ENCODE peak calls at places on chromosome 11, in nine cellular contexts. One of them, this sample, is unnamed.
A peak's percentile ranks its signal among the peaks of the same experiment; 100 is the strongest.

GRCh38 chr11:77190331-77191075 is 62.5 kb downstream of the MYO7A start:
- DNase-seq in A549: peak; percentile 21
- DNase-seq in aorta: no peak
- DNase-seq in thoracic aorta: no peak
- DNase-seq in lower leg skin: no peak
- DNase-seq in AG04449: no peak
- DNase-seq in fibroblast of pulmonary artery: no peak
- DNase-seq in psoas muscle: no peak
- DNase-seq in kidney: peak; percentile 65
- DNase-seq in this sample: no peak

GRCh38 chr11:133228406-133229330 is 303.6 kb downstream of the OPCML start:
- DNase-seq in A549: no peak
- DNase-seq in aorta: no peak
- DNase-seq in thoracic aorta: no peak
- DNase-seq in lower leg skin: no peak
- DNase-seq in AG04449: no peak
- DNase-seq in fibroblast of pulmonary artery: no peak
- DNase-seq in psoas muscle: no peak
- DNase-seq in kidney: peak; percentile 66
- DNase-seq in this sample: no peak

GRCh38 chr11:2539761-2540520 is 95.1 kb downstream of the KCNQ1 start:
- DNase-seq in A549: no peak
- DNase-seq in aorta: peak; percentile 73
- DNase-seq in thoracic aorta: no peak
- DNase-seq in lower leg skin: no peak
- DNase-seq in AG04449: no peak
- DNase-seq in fibroblast of pulmonary artery: no peak
- DNase-seq in psoas muscle: peak; percentile 44
- DNase-seq in kidney: peak; percentile 59
- DNase-seq in this sample: no peak

GRCh38 chr11:44305149-44305642 is 4.7 kb downstream of the ALX4 start:
- DNase-seq in A549: no peak
- DNase-seq in aorta: no peak
- DNase-seq in thoracic aorta: no peak
- DNase-seq in lower leg skin: no peak
- DNase-seq in AG04449: no peak
- DNase-seq in fibroblast of pulmonary artery: no peak
- DNase-seq in psoas muscle: no peak
- DNase-seq in kidney: no peak
- DNase-seq in this sample: no peak

GRCh38 chr11:85843929-85844328 is 11.3 kb upstream of the CCDC83 start:
- DNase-seq in A549: no peak
- DNase-seq in aorta: no peak
- DNase-seq in thoracic aorta: no peak
- DNase-seq in lower leg skin: no peak
- DNase-seq in AG04449: no peak
- DNase-seq in fibroblast of pulmonary artery: no peak
- DNase-seq in psoas muscle: no peak
- DNase-seq in kidney: no peak
- DNase-seq in this sample: no peak

GRCh38 chr11:8650401-8650990 is 32.0 kb downstream of the TRIM66 start:
- DNase-seq in A549: no peak
- DNase-seq in aorta: no peak
- DNase-seq in thoracic aorta: no peak
- DNase-seq in lower leg skin: no peak
- DNase-seq in AG04449: no peak
- DNase-seq in fibroblast of pulmonary artery: peak; percentile 52
- DNase-seq in psoas muscle: no peak
- DNase-seq in kidney: no peak
- DNase-seq in this sample: no peak

GRCh38 chr11:17542249-17542648 is 2.0 kb downstream of the USH1C start:
- DNase-seq in A549: peak; percentile 26
- DNase-seq in aorta: peak; percentile 57
- DNase-seq in thoracic aorta: no peak
- DNase-seq in lower leg skin: no peak
- DNase-seq in AG04449: no peak
- DNase-seq in fibroblast of pulmonary artery: no peak
- DNase-seq in psoas muscle: no peak
- DNase-seq in kidney: no peak
- DNase-seq in this sample: no peak

GRCh38 chr11:11468919-11469318 is 115.9 kb upstream of the CSNK2A3 start:
- DNase-seq in A549: no peak
- DNase-seq in aorta: no peak
- DNase-seq in thoracic aorta: no peak
- DNase-seq in lower leg skin: no peak
- DNase-seq in AG04449: no peak
- DNase-seq in fibroblast of pulmonary artery: no peak
- DNase-seq in psoas muscle: no peak
- DNase-seq in kidney: no peak
- DNase-seq in this sample: no peak

GRCh38 chr11:99020324-99021225 is at the start of gene CNTN5:
- DNase-seq in A549: peak; percentile 15
- DNase-seq in aorta: peak; percentile 83
- DNase-seq in thoracic aorta: no peak
- DNase-seq in lower leg skin: peak; percentile 84
- DNase-seq in AG04449: no peak
- DNase-seq in fibroblast of pulmonary artery: peak; percentile 49
- DNase-seq in psoas muscle: peak; percentile 51
- DNase-seq in kidney: peak; percentile 79
- DNase-seq in this sample: peak; percentile 7

GRCh38 chr11:11620966-11621880 is 582 bp downstream of the GALNT18 start:
- DNase-seq in A549: peak; percentile 32
- DNase-seq in aorta: peak; percentile 84
- DNase-seq in thoracic aorta: no peak
- DNase-seq in lower leg skin: no peak
- DNase-seq in AG04449: no peak
- DNase-seq in fibroblast of pulmonary artery: no peak
- DNase-seq in psoas muscle: peak; percentile 69
- DNase-seq in kidney: peak; percentile 80
- DNase-seq in this sample: no peak

GRCh38 chr11:28566643-28567042 is 458.5 kb downstream of the METTL15 start:
- DNase-seq in A549: peak; percentile 97
- DNase-seq in aorta: peak; percentile 93
- DNase-seq in thoracic aorta: peak; percentile 60
- DNase-seq in lower leg skin: peak; percentile 84
- DNase-seq in AG04449: peak; percentile 92
- DNase-seq in fibroblast of pulmonary artery: peak; percentile 97
- DNase-seq in psoas muscle: peak; percentile 77
- DNase-seq in kidney: peak; percentile 89
- DNase-seq in this sample: peak; percentile 47

GRCh38 chr11:114297806-114298700 is 1.9 kb downstream of the NNMT start:
- DNase-seq in A549: no peak
- DNase-seq in aorta: no peak
- DNase-seq in thoracic aorta: no peak
- DNase-seq in lower leg skin: no peak
- DNase-seq in AG04449: no peak
- DNase-seq in fibroblast of pulmonary artery: peak; percentile 70
- DNase-seq in psoas muscle: no peak
- DNase-seq in kidney: no peak
- DNase-seq in this sample: no peak

GRCh38 chr11:45844822-45845573 is 2.3 kb upstream of the CRY2 start:
- DNase-seq in A549: no peak
- DNase-seq in aorta: no peak
- DNase-seq in thoracic aorta: no peak
- DNase-seq in lower leg skin: no peak
- DNase-seq in AG04449: no peak
- DNase-seq in fibroblast of pulmonary artery: no peak
- DNase-seq in psoas muscle: no peak
- DNase-seq in kidney: no peak
- DNase-seq in this sample: no peak

GRCh38 chr11:45846974-45847907 is at the start of gene CRY2:
- DNase-seq in A549: peak; percentile 97
- DNase-seq in aorta: peak; percentile 100
- DNase-seq in thoracic aorta: peak; percentile 96
- DNase-seq in lower leg skin: peak; percentile 100
- DNase-seq in AG04449: peak; percentile 93
- DNase-seq in fibroblast of pulmonary artery: peak; percentile 99
- DNase-seq in psoas muscle: peak; percentile 100
- DNase-seq in kidney: peak; percentile 100
- DNase-seq in this sample: peak; percentile 65

GRCh38 chr11:45848654-45849081 is 1.4 kb downstream of the CRY2 start:
- DNase-seq in A549: no peak
- DNase-seq in aorta: no peak
- DNase-seq in thoracic aorta: no peak
- DNase-seq in lower leg skin: peak; percentile 58
- DNase-seq in AG04449: no peak
- DNase-seq in fibroblast of pulmonary artery: no peak
- DNase-seq in psoas muscle: no peak
- DNase-seq in kidney: no peak
- DNase-seq in this sample: no peak

GRCh38 chr11:45847908-45848316 is 637 bp downstream of the CRY2 start:
- DNase-seq in A549: peak; percentile 42
- DNase-seq in aorta: peak; percentile 81
- DNase-seq in thoracic aorta: no peak
- DNase-seq in lower leg skin: peak; percentile 87
- DNase-seq in AG04449: no peak
- DNase-seq in fibroblast of pulmonary artery: peak; percentile 64
- DNase-seq in psoas muscle: peak; percentile 66
- DNase-seq in kidney: peak; percentile 78
- DNase-seq in this sample: no peak

DNA sequence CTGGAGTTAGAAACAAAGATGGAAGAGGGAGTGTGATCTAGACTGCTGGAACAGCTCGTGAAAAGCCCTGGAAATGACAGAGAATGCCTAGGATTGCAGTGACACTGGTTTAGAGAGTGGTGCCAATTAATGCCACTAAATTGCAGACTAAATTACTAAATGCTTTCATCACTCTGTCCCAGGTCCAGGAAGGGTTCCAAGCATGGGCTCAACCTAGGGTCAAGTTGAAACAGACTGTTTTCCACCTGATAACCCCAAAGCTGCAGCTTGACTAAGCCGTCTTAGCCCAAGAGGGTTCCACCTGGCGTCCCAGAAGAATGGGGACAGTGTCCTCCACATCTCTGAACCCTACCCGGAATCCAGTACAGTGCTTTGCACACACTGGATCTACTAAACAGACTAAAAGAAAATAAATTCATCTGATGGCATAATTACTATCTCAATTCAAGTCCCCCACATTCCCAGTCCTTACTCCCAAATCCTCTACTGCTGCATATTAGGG is 1.1 kb upstream of the CRY2 start:
- DNase-seq in A549: no peak
- DNase-seq in aorta: no peak
- DNase-seq in thoracic aorta: no peak
- DNase-seq in lower leg skin: peak; percentile 74
- DNase-seq in AG04449: no peak
- DNase-seq in fibroblast of pulmonary artery: no peak
- DNase-seq in psoas muscle: no peak
- DNase-seq in kidney: no peak
- DNase-seq in this sample: no peak
- H3K4me3 ChIP-seq in A549: no peak overlapping the region
- H3K4me3 ChIP-seq in aorta: no peak overlapping the region
- H3K4me3 ChIP-seq in thoracic aorta: peak overlapping the region; percentile 96
- H3K4me3 ChIP-seq in lower leg skin: no peak overlapping the region
- H3K4me3 ChIP-seq in AG04449: no peak overlapping the region
- H3K4me3 ChIP-seq in fibroblast of pulmonary artery: no peak overlapping the region
- H3K4me3 ChIP-seq in psoas muscle: peak overlapping the region; percentile 97
- H3K4me3 ChIP-seq in kidney: no peak overlapping the region
- H3K4me3 ChIP-seq in this sample: no peak overlapping the region

DNA sequence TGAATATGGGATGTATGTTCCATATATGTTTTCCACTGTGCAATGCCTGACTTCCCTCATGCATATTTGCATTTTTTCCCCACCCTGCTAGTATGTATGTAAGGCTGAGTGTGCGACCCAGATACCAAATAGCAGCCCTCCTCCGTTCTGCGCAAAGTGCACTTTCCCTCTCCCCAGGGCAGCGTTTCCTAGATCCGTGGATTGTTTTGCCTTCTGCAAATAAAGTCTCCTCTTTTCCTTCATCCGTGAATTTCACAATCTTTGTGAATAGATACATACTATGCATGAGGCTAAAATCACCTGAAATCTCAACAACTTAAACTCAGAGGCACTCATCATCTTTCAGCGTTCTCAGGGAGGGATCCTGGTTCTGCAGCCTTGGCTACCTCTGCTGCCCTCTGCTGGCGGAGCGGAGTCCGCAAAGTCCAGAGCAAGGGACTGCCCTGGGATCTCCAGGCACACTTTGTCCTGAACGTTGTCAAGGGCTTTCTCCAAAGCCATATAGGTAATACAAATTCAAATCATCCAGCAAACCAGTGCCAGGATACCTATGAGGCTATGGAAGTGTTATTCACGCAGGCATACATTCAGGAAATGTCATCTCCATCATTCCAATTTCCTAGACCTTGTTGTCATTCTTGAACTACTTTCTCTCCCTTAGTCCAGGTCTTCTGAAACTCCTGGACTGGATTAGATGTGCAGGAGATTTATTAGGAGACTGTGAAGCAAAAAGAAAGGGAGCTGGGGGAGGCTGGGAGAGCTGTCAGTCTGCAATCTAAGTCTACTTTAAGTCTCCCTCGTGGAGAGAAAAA is 53.1 kb downstream of the CNTF start:
- DNase-seq in A549: peak; percentile 60
- DNase-seq in aorta: peak; percentile 93
- DNase-seq in thoracic aorta: peak; percentile 5
- DNase-seq in lower leg skin: peak; percentile 95
- DNase-seq in AG04449: no peak
- DNase-seq in fibroblast of pulmonary artery: peak; percentile 73
- DNase-seq in psoas muscle: peak; percentile 87
- DNase-seq in kidney: peak; percentile 85
- DNase-seq in this sample: no peak
- H3K4me3 ChIP-seq in A549: no peak overlapping the region
- H3K4me3 ChIP-seq in aorta: no peak overlapping the region
- H3K4me3 ChIP-seq in thoracic aorta: no peak overlapping the region
- H3K4me3 ChIP-seq in lower leg skin: no peak overlapping the region
- H3K4me3 ChIP-seq in AG04449: no peak overlapping the region
- H3K4me3 ChIP-seq in fibroblast of pulmonary artery: no peak overlapping the region
- H3K4me3 ChIP-seq in psoas muscle: no peak overlapping the region
- H3K4me3 ChIP-seq in kidney: peak overlapping the region; percentile 12
- H3K4me3 ChIP-seq in this sample: no peak overlapping the region

GRCh38 chr11:313787-314547 is at the start of gene IFITM1:
- DNase-seq in A549: no peak
- DNase-seq in aorta: no peak
- DNase-seq in thoracic aorta: no peak
- DNase-seq in lower leg skin: no peak
- DNase-seq in AG04449: peak; percentile 31
- DNase-seq in fibroblast of pulmonary artery: peak; percentile 88
- DNase-seq in psoas muscle: peak; percentile 52
- DNase-seq in kidney: peak; percentile 72
- DNase-seq in this sample: no peak
- H3K4me3 ChIP-seq in A549: no peak within 1 kb of the TSS
- H3K4me3 ChIP-seq in aorta: no peak within 1 kb of the TSS
- H3K4me3 ChIP-seq in thoracic aorta: peak within 1 kb of the TSS; percentile 57
- H3K4me3 ChIP-seq in lower leg skin: peak within 1 kb of the TSS; percentile 31
- H3K4me3 ChIP-seq in AG04449: peak within 1 kb of the TSS; percentile 64
- H3K4me3 ChIP-seq in fibroblast of pulmonary artery: peak within 1 kb of the TSS; percentile 81
- H3K4me3 ChIP-seq in psoas muscle: peak within 1 kb of the TSS; percentile 67
- H3K4me3 ChIP-seq in kidney: peak within 1 kb of the TSS; percentile 73
- H3K4me3 ChIP-seq in this sample: peak within 1 kb of the TSS; percentile 56

DNA sequence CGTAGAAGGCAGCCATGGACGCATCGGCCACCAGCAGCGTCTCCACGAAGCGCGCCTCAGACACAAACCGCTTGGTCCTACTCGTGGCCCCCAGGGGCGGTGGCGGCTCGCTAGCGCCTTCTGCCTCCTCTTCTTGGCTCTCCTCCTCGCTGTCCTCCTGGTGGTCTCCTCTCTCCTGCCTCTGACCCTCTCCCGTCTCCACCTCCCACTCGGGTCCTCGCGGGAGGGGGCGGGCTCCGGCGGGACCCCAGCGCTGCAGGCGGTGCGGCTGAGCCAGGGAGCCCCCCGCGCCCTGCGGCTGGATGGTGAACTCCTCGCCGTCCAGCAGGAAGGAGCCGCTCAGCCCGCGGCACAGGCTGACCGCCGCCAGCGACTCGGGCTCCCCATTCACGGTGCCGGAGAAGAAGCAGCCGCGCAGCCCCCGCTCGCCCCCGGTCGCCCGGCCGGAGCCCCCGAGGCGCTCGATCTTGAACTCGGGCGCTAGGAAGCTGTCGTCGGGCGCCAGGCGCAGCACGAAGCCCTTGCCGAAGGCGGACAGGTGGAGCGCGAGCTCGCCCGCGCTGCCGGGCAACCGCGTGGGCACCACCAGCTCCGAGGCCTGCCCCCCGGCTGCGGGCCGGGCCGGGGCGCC is 713 bp downstream of the ADAMTS8 start:
- DNase-seq in A549: no peak
- DNase-seq in aorta: peak; percentile 86
- DNase-seq in thoracic aorta: no peak
- DNase-seq in lower leg skin: no peak
- DNase-seq in AG04449: no peak
- DNase-seq in fibroblast of pulmonary artery: no peak
- DNase-seq in psoas muscle: peak; percentile 51
- DNase-seq in kidney: no peak
- DNase-seq in this sample: no peak
- H3K4me3 ChIP-seq in A549: peak overlapping the region; percentile 50
- H3K4me3 ChIP-seq in aorta: peak overlapping the region; percentile 70
- H3K4me3 ChIP-seq in thoracic aorta: peak overlapping the region; percentile 80
- H3K4me3 ChIP-seq in lower leg skin: no peak overlapping the region
- H3K4me3 ChIP-seq in AG04449: peak overlapping the region; percentile 12
- H3K4me3 ChIP-seq in fibroblast of pulmonary artery: no peak overlapping the region
- H3K4me3 ChIP-seq in psoas muscle: peak overlapping the region; percentile 63
- H3K4me3 ChIP-seq in kidney: no peak overlapping the region
- H3K4me3 ChIP-seq in this sample: peak overlapping the region; percentile 5